ENCODE peak calls at places on chromosomes 5 and 9, in five cellular contexts. Z is brain microvascular endothelial cell, X is neuronal stem cell, G is ascending aorta, W is HCT116. N is an unnamed sample.
A peak's percentile ranks its signal among the peaks of the same experiment; 100 is the strongest.

GRCh38 chr5:56977034-56977433 is 25.1 kb upstream of the MIER3 start:
- DNase-seq in Z (no peak), X (no peak), G (no peak), W (no peak), N (no peak)

GRCh38 chr5:128036961-128037360 is 46.6 kb upstream of the SLC12A2 start:
- DNase-seq in Z (no peak), X (no peak), G (no peak), W (no peak), N (no peak)

GRCh38 chr5:539469-540214 is 15.4 kb upstream of the SLC9A3 start:
- DNase-seq in Z (no peak), X (no peak), G (no peak), W (no peak), N (no peak)

GRCh38 chr5:119055267-119055666 is 15.6 kb upstream of the DMXL1 start:
- DNase-seq in Z (no peak), X (no peak), G (no peak), W (no peak), N (no peak)

GRCh38 chr9:86099695-86100364 is 472 bp upstream of the GOLM1 start:
- DNase-seq in Z (peak; percentile 63), X (peak; percentile 17), G (peak; percentile 73), W (peak; percentile 57), N (peak; percentile 26)

GRCh38 chr9:109016132-109016531 is 2.8 kb upstream of the CTNNAL1 start:
- DNase-seq in Z (no peak), X (no peak), G (no peak), W (no peak), N (no peak)

GRCh38 chr5:123115020-123115419 is 26.0 kb downstream of the PRDM6 start:
- DNase-seq in Z (no peak), X (no peak), G (no peak), W (no peak), N (no peak)

GRCh38 chr5:98927242-98927987 is 1.4 kb downstream of the CHD1 start:
- DNase-seq in Z (peak; percentile 56), X (peak; percentile 21), G (peak; percentile 70), W (no peak), N (peak; percentile 33)

GRCh38 chr5:89596821-89597220 is 713.8 kb upstream of the MEF2C start:
- DNase-seq in Z (no peak), X (no peak), G (no peak), W (no peak), N (no peak)

GRCh38 chr5:118520771-118521415 is 467.5 kb downstream of the DTWD2 start:
- DNase-seq in Z (no peak), X (no peak), G (no peak), W (no peak), N (no peak)

GRCh38 chr5:78570646-78571045 is 77.9 kb downstream of the LHFPL2 start:
- DNase-seq in Z (no peak), X (no peak), G (no peak), W (no peak), N (no peak)

GRCh38 chr5:35393901-35394300 is 163.6 kb upstream of the PRLR start:
- DNase-seq in Z (no peak), X (no peak), G (no peak), W (no peak), N (no peak)

GRCh38 chr5:6704361-6704851 is 8.8 kb upstream of the TENT4A start:
- DNase-seq in Z (peak; percentile 69), X (no peak), G (peak; percentile 94), W (no peak), N (no peak)

GRCh38 chr9:134592018-134592818 is 49.4 kb upstream of the COL5A1 start:
- DNase-seq in Z (peak; percentile 87), X (no peak), G (peak; percentile 67), W (no peak), N (no peak)

GRCh38 chr9:135394131-135394530 is 85.5 kb upstream of the PPP1R26 start:
- DNase-seq in Z (no peak), X (no peak), G (no peak), W (no peak), N (no peak)

GRCh38 chr5:163809480-163809879 is 304.1 kb downstream of the MAT2B start:
- DNase-seq in Z (no peak), X (no peak), G (no peak), W (no peak), N (no peak)

GRCh38 chr5:98638701-98639100 is 134.8 kb upstream of the RGMB start:
- DNase-seq in Z (peak; percentile 83), X (no peak), G (no peak), W (no peak), N (no peak)

GRCh38 chr5:152542741-152543140 is 137.7 kb upstream of the NMUR2 start:
- DNase-seq in Z (peak; percentile 7), X (peak; percentile 31), G (no peak), W (no peak), N (peak; percentile 7)

GRCh38 chr5:139167952-139168720 is 30.0 kb downstream of the SIL1 start:
- DNase-seq in Z (no peak), X (no peak), G (no peak), W (no peak), N (no peak)

GRCh38 chr5:10655686-10656075 is 91.8 kb downstream of the ANKRD33B start:
- DNase-seq in Z (no peak), X (no peak), G (peak; percentile 7), W (no peak), N (peak; percentile 35)

GRCh38 chr5:58116346-58116745 is 343.5 kb downstream of the PLK2 start:
- DNase-seq in Z (no peak), X (no peak), G (no peak), W (no peak), N (no peak)

GRCh38 chr9:123359546-123359945 is 3.5 kb downstream of the CRB2 start:
- DNase-seq in Z (no peak), X (no peak), G (no peak), W (no peak), N (no peak)

DNA sequence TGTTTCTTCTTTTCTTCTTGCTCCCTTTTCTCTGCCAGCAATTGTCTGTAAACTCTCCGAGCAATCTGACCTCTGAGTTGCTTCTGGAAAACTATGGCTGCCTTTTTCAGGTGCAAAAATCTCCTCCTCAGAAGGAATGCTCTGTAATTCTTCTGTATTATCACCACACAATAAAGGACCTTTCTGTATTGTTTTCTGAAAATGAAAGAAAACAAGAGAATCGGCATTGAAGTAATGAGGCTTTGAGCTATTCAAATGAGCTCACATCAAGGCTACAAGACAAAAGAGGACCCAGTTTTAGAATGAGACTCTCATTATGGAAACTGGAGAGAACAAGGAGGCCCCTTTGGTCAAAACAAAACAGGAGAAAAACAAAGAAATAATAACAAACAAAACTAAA is 86.2 kb upstream of the RETREG1 start:
- DNase-seq in Z (no peak), X (no peak), G (no peak), W (no peak), N (no peak)
- H3K27ac ChIP-seq in Z (no peak overlapping the region), X (peak overlapping the region; percentile 9), G (no peak overlapping the region), W (no peak overlapping the region), N (no peak overlapping the region)

GRCh38 chr9:16974436-16974835 is 104.0 kb upstream of the BNC2 start:
- DNase-seq in Z (no peak), X (no peak), G (no peak), W (no peak), N (no peak)

GRCh38 chr9:16970321-16970720 is 99.9 kb upstream of the BNC2 start:
- DNase-seq in Z (no peak), X (no peak), G (no peak), W (no peak), N (no peak)
- H3K4me3 ChIP-seq in Z (no peak overlapping the region), X (no peak overlapping the region), G (no peak overlapping the region), W (no peak overlapping the region), N (no peak overlapping the region)

GRCh38 chr9:14349141-14349817 is 35.3 kb upstream of the NFIB start:
- DNase-seq in Z (no peak), X (peak; percentile 42), G (no peak), W (no peak), N (no peak)
- H3K27ac ChIP-seq in Z (no peak overlapping the region), X (no peak overlapping the region), G (peak overlapping the region; percentile 87), W (no peak overlapping the region), N (peak overlapping the region; percentile 76)

GRCh38 chr9:36550135-36550534 is 22.6 kb upstream of the MELK start:
- DNase-seq in Z (no peak), X (no peak), G (no peak), W (no peak), N (no peak)
- H3K4me3 ChIP-seq in Z (no peak overlapping the region), X (no peak overlapping the region), G (no peak overlapping the region), W (no peak overlapping the region), N (no peak overlapping the region)

DNA sequence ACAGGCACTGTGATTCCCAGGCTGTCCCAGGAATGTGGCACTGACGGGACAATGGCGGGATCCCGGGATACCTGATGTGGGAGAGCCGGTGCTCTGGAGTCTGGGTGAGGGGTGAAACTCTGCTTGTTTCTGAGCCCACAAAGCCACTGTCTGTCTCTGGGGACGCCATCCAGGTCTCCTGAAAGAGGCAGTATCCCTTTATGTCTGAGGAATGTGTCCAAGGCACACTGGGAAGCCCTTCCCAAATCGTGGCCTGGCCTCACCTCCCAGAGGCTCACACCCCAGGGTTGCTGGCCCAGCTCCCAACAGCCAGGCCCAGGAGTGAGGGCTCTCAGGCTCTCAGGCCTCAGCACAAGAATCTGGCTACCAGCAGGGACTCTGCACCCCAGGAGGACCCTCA is 27.1 kb downstream of the ORM2 start:
- DNase-seq in Z (no peak), X (no peak), G (no peak), W (no peak), N (no peak)
- H3K27ac ChIP-seq in Z (no peak overlapping the region), X (no peak overlapping the region), G (no peak overlapping the region), W (no peak overlapping the region), N (no peak overlapping the region)

DNA sequence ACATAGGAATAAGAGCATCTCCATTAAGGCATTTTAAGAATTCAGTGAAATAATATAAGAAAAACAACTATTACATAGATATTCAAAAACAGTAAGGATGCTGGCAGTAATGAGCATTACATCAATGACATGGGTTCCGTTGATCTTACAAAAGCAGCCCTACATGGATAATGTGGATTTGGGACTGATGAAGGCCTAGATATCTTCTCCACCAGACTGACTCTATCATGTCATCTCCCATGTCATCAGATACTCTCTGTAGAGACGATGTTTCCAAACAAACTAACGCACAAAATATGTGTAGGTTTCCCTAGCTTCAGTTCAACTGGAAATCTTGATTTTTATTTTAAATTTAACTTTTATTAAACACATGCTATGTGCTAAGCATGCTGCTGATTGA is 3.6 kb downstream of the LURAP1L start:
- DNase-seq in Z (no peak), X (no peak), G (no peak), W (no peak), N (no peak)
- H3K4me3 ChIP-seq in Z (no peak overlapping the region), X (no peak overlapping the region), G (peak overlapping the region; percentile 94), W (no peak overlapping the region), N (no peak overlapping the region)

DNA sequence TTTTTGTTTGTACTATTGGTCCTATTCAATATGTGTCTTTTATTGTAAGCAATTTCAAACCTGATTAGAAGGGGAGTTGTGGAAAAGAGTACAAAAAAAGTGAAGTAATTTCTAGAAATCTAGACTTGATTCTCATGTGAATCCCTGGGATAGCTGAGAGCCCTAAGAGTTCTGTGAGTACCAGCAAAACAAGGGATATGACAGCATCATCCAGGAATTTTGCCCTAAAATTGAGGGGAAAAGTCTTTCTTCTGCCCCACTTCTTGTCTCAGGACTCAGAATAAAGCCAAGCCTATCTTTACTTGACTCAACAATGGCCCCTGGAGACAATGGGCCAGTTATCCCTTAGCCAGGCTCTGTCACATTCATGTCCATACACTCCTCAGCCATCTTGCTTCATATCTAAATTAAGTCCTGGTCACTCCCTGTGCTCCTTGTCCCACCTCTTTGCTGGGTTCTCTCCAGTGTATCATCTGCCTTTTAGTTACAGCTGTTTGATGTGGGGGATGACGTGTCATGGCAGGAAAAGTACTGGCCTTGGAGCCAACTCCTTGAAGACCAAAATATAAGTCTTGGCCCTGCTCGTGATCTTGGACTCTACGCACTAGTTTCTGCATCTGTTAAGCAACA is 81.2 kb downstream of the ADAMTS12 start:
- DNase-seq in Z (no peak), X (no peak), G (no peak), W (no peak), N (no peak)
- H3K27ac ChIP-seq in Z (peak overlapping the region; percentile 81), X (no peak overlapping the region), G (no peak overlapping the region), W (no peak overlapping the region), N (no peak overlapping the region)

N was measured in thyroid gland.